ENCODE peak calls at places on chromosomes 16 and 17, in eight cellular contexts. One of them, this sample, is unnamed.

GRCh38 chr16:57616871-57617270 is 11.6 kb upstream of the ADGRG1 start:
- DNase-seq in tibial artery: no peak
- DNase-seq in upper lobe of right lung: peak; percentile 34
- DNase-seq in uterus: no peak
- DNase-seq in CD4-positive, alpha-beta T cell: no peak
- DNase-seq in endothelial cell of umbilical vein: no peak
- DNase-seq in heart right ventricle: no peak
- DNase-seq in CD8-positive, alpha-beta T cell: no peak
- DNase-seq in this sample: no peak

GRCh38 chr17:71987634-71988033 is 133.2 kb upstream of the SOX9 start:
- DNase-seq in CD8-positive, alpha-beta T cell: no peak
- DNase-seq in CD4-positive, alpha-beta T cell: no peak
- DNase-seq in tibial artery: no peak
- DNase-seq in upper lobe of right lung: no peak
- DNase-seq in uterus: no peak
- DNase-seq in endothelial cell of umbilical vein: no peak
- DNase-seq in heart right ventricle: no peak
- DNase-seq in this sample: no peak

GRCh38 chr17:56230660-56231059 is 77.4 kb downstream of the ANKFN1 start:
- DNase-seq in heart right ventricle: no peak
- DNase-seq in CD8-positive, alpha-beta T cell: no peak
- DNase-seq in uterus: no peak
- DNase-seq in endothelial cell of umbilical vein: no peak
- DNase-seq in tibial artery: peak; percentile 54
- DNase-seq in CD4-positive, alpha-beta T cell: no peak
- DNase-seq in upper lobe of right lung: no peak
- DNase-seq in this sample: no peak

GRCh38 chr16:68776821-68777485 is 39.9 kb downstream of the CDH1 start:
- DNase-seq in CD8-positive, alpha-beta T cell: peak; percentile 33
- DNase-seq in heart right ventricle: no peak
- DNase-seq in CD4-positive, alpha-beta T cell: no peak
- DNase-seq in upper lobe of right lung: no peak
- DNase-seq in endothelial cell of umbilical vein: no peak
- DNase-seq in uterus: no peak
- DNase-seq in tibial artery: no peak
- DNase-seq in this sample: no peak

GRCh38 chr17:30363715-30364202 is 15.0 kb upstream of the CPD start:
- DNase-seq in CD4-positive, alpha-beta T cell: peak; percentile 57
- DNase-seq in tibial artery: no peak
- DNase-seq in CD8-positive, alpha-beta T cell: peak; percentile 74
- DNase-seq in upper lobe of right lung: peak; percentile 70
- DNase-seq in uterus: no peak
- DNase-seq in heart right ventricle: no peak
- DNase-seq in endothelial cell of umbilical vein: no peak
- DNase-seq in this sample: no peak

GRCh38 chr16:4082474-4083044 is 33.7 kb downstream of the ADCY9 start:
- DNase-seq in endothelial cell of umbilical vein: no peak
- DNase-seq in CD8-positive, alpha-beta T cell: no peak
- DNase-seq in CD4-positive, alpha-beta T cell: no peak
- DNase-seq in heart right ventricle: no peak
- DNase-seq in upper lobe of right lung: no peak
- DNase-seq in uterus: no peak
- DNase-seq in tibial artery: no peak
- DNase-seq in this sample: no peak

GRCh38 chr17:27811961-27812360 is 11.6 kb upstream of the NOS2 start:
- DNase-seq in uterus: no peak
- DNase-seq in heart right ventricle: no peak
- DNase-seq in CD4-positive, alpha-beta T cell: no peak
- DNase-seq in CD8-positive, alpha-beta T cell: no peak
- DNase-seq in endothelial cell of umbilical vein: no peak
- DNase-seq in tibial artery: no peak
- DNase-seq in upper lobe of right lung: no peak
- DNase-seq in this sample: no peak

GRCh38 chr16:76639685-76640289 is 362.6 kb downstream of the CNTNAP4 start:
- DNase-seq in heart right ventricle: no peak
- DNase-seq in upper lobe of right lung: no peak
- DNase-seq in CD4-positive, alpha-beta T cell: no peak
- DNase-seq in CD8-positive, alpha-beta T cell: no peak
- DNase-seq in endothelial cell of umbilical vein: no peak
- DNase-seq in uterus: no peak
- DNase-seq in tibial artery: no peak
- DNase-seq in this sample: no peak

GRCh38 chr17:30570596-30571265 is 93.5 kb downstream of the GOSR1 start:
- DNase-seq in CD4-positive, alpha-beta T cell: no peak
- DNase-seq in endothelial cell of umbilical vein: no peak
- DNase-seq in upper lobe of right lung: peak; percentile 38
- DNase-seq in tibial artery: no peak
- DNase-seq in uterus: no peak
- DNase-seq in CD8-positive, alpha-beta T cell: no peak
- DNase-seq in heart right ventricle: no peak
- DNase-seq in this sample: no peak

GRCh38 chr16:64426131-64426666 is 695.7 kb downstream of the CDH11 start:
- DNase-seq in CD8-positive, alpha-beta T cell: no peak
- DNase-seq in uterus: no peak
- DNase-seq in CD4-positive, alpha-beta T cell: no peak
- DNase-seq in upper lobe of right lung: no peak
- DNase-seq in tibial artery: no peak
- DNase-seq in heart right ventricle: no peak
- DNase-seq in endothelial cell of umbilical vein: no peak
- DNase-seq in this sample: no peak

GRCh38 chr17:57835333-57835900 is 14.4 kb downstream of the MRPS23 start:
- DNase-seq in heart right ventricle: no peak
- DNase-seq in endothelial cell of umbilical vein: no peak
- DNase-seq in uterus: no peak
- DNase-seq in upper lobe of right lung: no peak
- DNase-seq in CD4-positive, alpha-beta T cell: no peak
- DNase-seq in CD8-positive, alpha-beta T cell: no peak
- DNase-seq in tibial artery: no peak
- DNase-seq in this sample: no peak

GRCh38 chr17:57832299-57832698 is 17.5 kb downstream of the MRPS23 start:
- DNase-seq in upper lobe of right lung: no peak
- DNase-seq in CD4-positive, alpha-beta T cell: no peak
- DNase-seq in CD8-positive, alpha-beta T cell: no peak
- DNase-seq in uterus: no peak
- DNase-seq in heart right ventricle: no peak
- DNase-seq in endothelial cell of umbilical vein: no peak
- DNase-seq in tibial artery: no peak
- DNase-seq in this sample: no peak

GRCh38 chr17:57832711-57833596 is 16.9 kb downstream of the MRPS23 start:
- DNase-seq in endothelial cell of umbilical vein: peak; percentile 72
- DNase-seq in upper lobe of right lung: peak; percentile 72
- DNase-seq in uterus: peak; percentile 58
- DNase-seq in CD8-positive, alpha-beta T cell: peak; percentile 70
- DNase-seq in tibial artery: peak; percentile 70
- DNase-seq in CD4-positive, alpha-beta T cell: peak; percentile 58
- DNase-seq in heart right ventricle: peak; percentile 74
- DNase-seq in this sample: peak; percentile 74

GRCh38 chr17:57834146-57834741 is 15.6 kb downstream of the MRPS23 start:
- DNase-seq in upper lobe of right lung: no peak
- DNase-seq in heart right ventricle: no peak
- DNase-seq in CD8-positive, alpha-beta T cell: no peak
- DNase-seq in endothelial cell of umbilical vein: no peak
- DNase-seq in uterus: no peak
- DNase-seq in CD4-positive, alpha-beta T cell: no peak
- DNase-seq in tibial artery: peak; percentile 80
- DNase-seq in this sample: no peak

GRCh38 chr17:57833597-57833939 is 16.3 kb downstream of the MRPS23 start:
- DNase-seq in tibial artery: no peak
- DNase-seq in uterus: no peak
- DNase-seq in heart right ventricle: no peak
- DNase-seq in CD4-positive, alpha-beta T cell: no peak
- DNase-seq in upper lobe of right lung: no peak
- DNase-seq in CD8-positive, alpha-beta T cell: no peak
- DNase-seq in endothelial cell of umbilical vein: no peak
- DNase-seq in this sample: no peak
- TF ChIP-seq CTCF in tibial artery: no peak
- TF ChIP-seq CTCF in uterus: no peak
- TF ChIP-seq CTCF in heart right ventricle: no peak
- TF ChIP-seq CTCF in CD4-positive, alpha-beta T cell: peak; percentile 71
- TF ChIP-seq CTCF in upper lobe of right lung: peak; percentile 4
- TF ChIP-seq CTCF in CD8-positive, alpha-beta T cell: peak; percentile 61
- TF ChIP-seq CTCF in endothelial cell of umbilical vein: no peak
- TF ChIP-seq CTCF in this sample: no peak

GRCh38 chr16:1124795-1125194 is 28.1 kb upstream of the CACNA1H start:
- DNase-seq in heart right ventricle: no peak
- DNase-seq in endothelial cell of umbilical vein: no peak
- DNase-seq in uterus: no peak
- DNase-seq in CD8-positive, alpha-beta T cell: no peak
- DNase-seq in upper lobe of right lung: no peak
- DNase-seq in CD4-positive, alpha-beta T cell: no peak
- DNase-seq in tibial artery: no peak
- DNase-seq in this sample: no peak

GRCh38 chr16:1126577-1126976 is 26.3 kb upstream of the CACNA1H start:
- DNase-seq in tibial artery: no peak
- DNase-seq in CD8-positive, alpha-beta T cell: no peak
- DNase-seq in heart right ventricle: no peak
- DNase-seq in upper lobe of right lung: no peak
- DNase-seq in endothelial cell of umbilical vein: no peak
- DNase-seq in CD4-positive, alpha-beta T cell: no peak
- DNase-seq in uterus: no peak
- DNase-seq in this sample: no peak

GRCh38 chr16:1125471-1125870 is 27.4 kb upstream of the CACNA1H start:
- DNase-seq in CD8-positive, alpha-beta T cell: no peak
- DNase-seq in CD4-positive, alpha-beta T cell: no peak
- DNase-seq in heart right ventricle: no peak
- DNase-seq in upper lobe of right lung: no peak
- DNase-seq in uterus: no peak
- DNase-seq in tibial artery: no peak
- DNase-seq in endothelial cell of umbilical vein: no peak
- DNase-seq in this sample: no peak

GRCh38 chr16:1127101-1127500 is 25.8 kb upstream of the CACNA1H start:
- DNase-seq in heart right ventricle: no peak
- DNase-seq in endothelial cell of umbilical vein: no peak
- DNase-seq in CD4-positive, alpha-beta T cell: no peak
- DNase-seq in uterus: no peak
- DNase-seq in CD8-positive, alpha-beta T cell: no peak
- DNase-seq in upper lobe of right lung: no peak
- DNase-seq in tibial artery: no peak
- DNase-seq in this sample: no peak

DNA sequence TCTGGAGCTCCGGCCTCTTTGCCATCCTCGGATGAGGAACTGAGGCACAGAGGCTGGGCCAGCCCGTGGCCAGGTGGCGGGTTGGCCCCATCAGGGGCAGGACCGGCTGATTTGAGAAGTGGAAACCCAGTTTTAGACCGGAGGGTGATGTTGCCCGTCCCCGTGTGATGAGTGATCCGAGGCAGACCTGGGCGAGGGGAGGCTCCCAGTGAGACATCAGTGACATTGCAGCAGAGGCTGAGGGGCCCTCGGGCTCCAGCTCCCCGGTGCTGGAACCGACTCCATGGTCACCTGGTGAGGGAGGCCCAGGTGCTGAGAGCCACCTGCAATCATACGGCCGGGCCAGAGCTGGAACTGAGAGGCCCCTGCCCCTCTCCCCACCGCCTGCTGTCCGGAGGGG is 26.9 kb upstream of the CACNA1H start:
- DNase-seq in tibial artery: no peak
- DNase-seq in endothelial cell of umbilical vein: no peak
- DNase-seq in upper lobe of right lung: no peak
- DNase-seq in CD8-positive, alpha-beta T cell: no peak
- DNase-seq in CD4-positive, alpha-beta T cell: no peak
- DNase-seq in uterus: no peak
- DNase-seq in heart right ventricle: no peak
- DNase-seq in this sample: no peak
- H3K27me3 ChIP-seq in tibial artery: no peaks in the 10 kb centered on the region
- H3K27me3 ChIP-seq in endothelial cell of umbilical vein: no peaks in the 10 kb centered on the region
- H3K27me3 ChIP-seq in upper lobe of right lung: peaks cover 15% of the 10 kb centered on the region
- H3K27me3 ChIP-seq in CD8-positive, alpha-beta T cell: no peaks in the 10 kb centered on the region
- H3K27me3 ChIP-seq in CD4-positive, alpha-beta T cell: no peaks in the 10 kb centered on the region
- H3K27me3 ChIP-seq in uterus: no peaks in the 10 kb centered on the region
- H3K27me3 ChIP-seq in heart right ventricle: peaks cover 58% of the 10 kb centered on the region
- H3K27me3 ChIP-seq in this sample: no peaks in the 10 kb centered on the region

GRCh38 chr17:78644971-78645370 is 67.8 kb upstream of the DNAH17 start:
- DNase-seq in CD8-positive, alpha-beta T cell: no peak
- DNase-seq in CD4-positive, alpha-beta T cell: no peak
- DNase-seq in upper lobe of right lung: no peak
- DNase-seq in uterus: no peak
- DNase-seq in tibial artery: no peak
- DNase-seq in endothelial cell of umbilical vein: no peak
- DNase-seq in heart right ventricle: no peak
- DNase-seq in this sample: no peak
- TF ChIP-seq CTCF in CD8-positive, alpha-beta T cell: no peak
- TF ChIP-seq CTCF in CD4-positive, alpha-beta T cell: no peak
- TF ChIP-seq CTCF in upper lobe of right lung: no peak
- TF ChIP-seq CTCF in uterus: no peak
- TF ChIP-seq CTCF in tibial artery: no peak
- TF ChIP-seq CTCF in endothelial cell of umbilical vein: no peak
- TF ChIP-seq CTCF in heart right ventricle: no peak
- TF ChIP-seq CTCF in this sample: no peak

DNA sequence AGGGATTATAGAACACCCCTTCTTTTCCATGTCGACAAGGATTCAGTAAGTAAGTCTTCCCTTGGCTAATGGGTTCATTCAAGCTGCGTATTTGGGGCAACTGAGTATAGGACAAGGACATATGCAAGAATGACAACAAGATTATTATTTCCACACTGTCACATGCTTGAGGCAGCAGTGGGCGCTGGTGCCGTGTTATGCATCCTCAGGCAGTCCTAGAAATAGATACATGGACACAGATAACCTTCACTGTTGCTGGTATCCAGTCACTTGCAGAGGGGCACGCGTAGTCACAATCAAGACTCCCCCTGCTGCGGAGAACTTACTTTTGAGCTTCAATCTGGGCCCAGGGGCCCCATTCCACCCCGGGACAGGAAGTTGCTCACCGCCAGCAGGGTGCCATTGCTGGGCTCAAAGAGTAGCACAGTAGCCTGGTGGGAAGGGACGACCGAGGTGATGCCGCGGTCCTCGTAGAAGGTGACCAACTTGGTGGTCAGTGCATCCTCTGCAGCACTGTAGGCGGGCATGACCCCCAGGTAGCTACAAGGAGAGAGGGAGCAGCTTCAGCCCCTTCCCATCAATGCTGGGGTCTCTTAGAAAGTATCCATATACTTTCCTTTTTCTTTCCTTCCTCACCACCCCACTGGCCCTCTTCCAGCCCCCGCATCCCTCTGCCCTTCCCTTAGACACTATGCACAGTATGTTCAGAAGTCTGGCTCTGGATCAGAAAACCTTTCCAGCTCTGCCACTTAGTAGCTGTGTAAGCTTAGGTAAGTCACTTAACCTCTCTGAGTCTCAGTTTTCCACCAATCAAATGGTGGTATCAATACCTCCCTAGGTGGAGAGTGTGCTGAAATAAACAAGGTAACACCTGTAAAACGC is 804 bp downstream of the CRYM start:
- DNase-seq in CD4-positive, alpha-beta T cell: no peak
- DNase-seq in CD8-positive, alpha-beta T cell: no peak
- DNase-seq in tibial artery: no peak
- DNase-seq in upper lobe of right lung: no peak
- DNase-seq in endothelial cell of umbilical vein: no peak
- DNase-seq in uterus: no peak
- DNase-seq in heart right ventricle: no peak
- DNase-seq in this sample: no peak
- H3K27me3 ChIP-seq in CD4-positive, alpha-beta T cell: peaks cover 64% of the 10 kb centered on the region
- H3K27me3 ChIP-seq in CD8-positive, alpha-beta T cell: peaks cover 14% of the 10 kb centered on the region
- H3K27me3 ChIP-seq in tibial artery: no peaks in the 10 kb centered on the region
- H3K27me3 ChIP-seq in upper lobe of right lung: peaks cover 29% of the 10 kb centered on the region
- H3K27me3 ChIP-seq in endothelial cell of umbilical vein: peaks cover 23% of the 10 kb centered on the region
- H3K27me3 ChIP-seq in uterus: no peaks in the 10 kb centered on the region
- H3K27me3 ChIP-seq in heart right ventricle: peaks cover 25% of the 10 kb centered on the region
- H3K27me3 ChIP-seq in this sample: no peaks in the 10 kb centered on the region

This sample was measured in ovary.